ENCODE peak calls at places on chromosomes 2 and 18, in ten cellular contexts. One of them, this sample, is unnamed.
A peak's percentile ranks its signal among the peaks of the same experiment; 100 is the strongest.

GRCh38 chr2:239583879-239584859 is 183.3 kb upstream of the HDAC4 start:
- DNase-seq in activated CD4-positive, alpha-beta T cell treated with anti-CD3 and anti-CD28 coated beads for 24 hours: no peak
- DNase-seq in stimulated activated CD4-positive, alpha-beta T cell treated with anti-CD3 and anti-CD28 coated beads, Interleukin-1b, Interleukin-23, amount 100 ng/mL, for 24 hours: no peak
- DNase-seq in GM04504: no peak
- DNase-seq in lower leg skin: no peak
- DNase-seq in AG20443: no peak
- DNase-seq in substantia nigra: no peak
- DNase-seq in nucleus accumbens: no peak
- DNase-seq in KG1: no peak
- DNase-seq in A172: no peak
- DNase-seq in this sample: no peak

GRCh38 chr18:42545825-42546224 is 569.7 kb downstream of the RIT2 start:
- DNase-seq in GM04504: no peak
- DNase-seq in nucleus accumbens: no peak
- DNase-seq in activated CD4-positive, alpha-beta T cell treated with anti-CD3 and anti-CD28 coated beads for 24 hours: no peak
- DNase-seq in A172: peak; percentile 68
- DNase-seq in substantia nigra: no peak
- DNase-seq in AG20443: peak; percentile 19
- DNase-seq in lower leg skin: no peak
- DNase-seq in stimulated activated CD4-positive, alpha-beta T cell treated with anti-CD3 and anti-CD28 coated beads, Interleukin-1b, Interleukin-23, amount 100 ng/mL, for 24 hours: no peak
- DNase-seq in KG1: no peak
- DNase-seq in this sample: no peak

GRCh38 chr2:109644571-109645275 is 30.6 kb downstream of the SOWAHC start:
- DNase-seq in AG20443: peak; percentile 36
- DNase-seq in substantia nigra: no peak
- DNase-seq in lower leg skin: peak; percentile 32
- DNase-seq in stimulated activated CD4-positive, alpha-beta T cell treated with anti-CD3 and anti-CD28 coated beads, Interleukin-1b, Interleukin-23, amount 100 ng/mL, for 24 hours: no peak
- DNase-seq in KG1: no peak
- DNase-seq in nucleus accumbens: no peak
- DNase-seq in activated CD4-positive, alpha-beta T cell treated with anti-CD3 and anti-CD28 coated beads for 24 hours: no peak
- DNase-seq in A172: no peak
- DNase-seq in GM04504: no peak
- DNase-seq in this sample: no peak

GRCh38 chr18:44900627-44901026 is 219.9 kb downstream of the SETBP1 start:
- DNase-seq in KG1: no peak
- DNase-seq in substantia nigra: no peak
- DNase-seq in activated CD4-positive, alpha-beta T cell treated with anti-CD3 and anti-CD28 coated beads for 24 hours: no peak
- DNase-seq in nucleus accumbens: no peak
- DNase-seq in GM04504: no peak
- DNase-seq in stimulated activated CD4-positive, alpha-beta T cell treated with anti-CD3 and anti-CD28 coated beads, Interleukin-1b, Interleukin-23, amount 100 ng/mL, for 24 hours: no peak
- DNase-seq in A172: no peak
- DNase-seq in AG20443: no peak
- DNase-seq in lower leg skin: no peak
- DNase-seq in this sample: no peak

GRCh38 chr2:112084689-112085381 is 29.8 kb downstream of the TMEM87B start:
- DNase-seq in A172: no peak
- DNase-seq in KG1: no peak
- DNase-seq in GM04504: no peak
- DNase-seq in stimulated activated CD4-positive, alpha-beta T cell treated with anti-CD3 and anti-CD28 coated beads, Interleukin-1b, Interleukin-23, amount 100 ng/mL, for 24 hours: no peak
- DNase-seq in activated CD4-positive, alpha-beta T cell treated with anti-CD3 and anti-CD28 coated beads for 24 hours: no peak
- DNase-seq in substantia nigra: no peak
- DNase-seq in lower leg skin: no peak
- DNase-seq in AG20443: no peak
- DNase-seq in nucleus accumbens: no peak
- DNase-seq in this sample: no peak

GRCh38 chr18:42339324-42339723 is 384.3 kb downstream of the PIK3C3 start:
- DNase-seq in KG1: no peak
- DNase-seq in stimulated activated CD4-positive, alpha-beta T cell treated with anti-CD3 and anti-CD28 coated beads, Interleukin-1b, Interleukin-23, amount 100 ng/mL, for 24 hours: no peak
- DNase-seq in GM04504: no peak
- DNase-seq in nucleus accumbens: no peak
- DNase-seq in AG20443: no peak
- DNase-seq in substantia nigra: no peak
- DNase-seq in activated CD4-positive, alpha-beta T cell treated with anti-CD3 and anti-CD28 coated beads for 24 hours: no peak
- DNase-seq in A172: peak; percentile 15
- DNase-seq in lower leg skin: no peak
- DNase-seq in this sample: no peak

GRCh38 chr18:58208207-58208944 is 164.3 kb downstream of the NEDD4L start:
- DNase-seq in nucleus accumbens: no peak
- DNase-seq in activated CD4-positive, alpha-beta T cell treated with anti-CD3 and anti-CD28 coated beads for 24 hours: no peak
- DNase-seq in stimulated activated CD4-positive, alpha-beta T cell treated with anti-CD3 and anti-CD28 coated beads, Interleukin-1b, Interleukin-23, amount 100 ng/mL, for 24 hours: no peak
- DNase-seq in GM04504: no peak
- DNase-seq in KG1: no peak
- DNase-seq in substantia nigra: no peak
- DNase-seq in lower leg skin: no peak
- DNase-seq in AG20443: no peak
- DNase-seq in A172: no peak
- DNase-seq in this sample: no peak

GRCh38 chr2:46798998-46799698 is 116.5 kb downstream of the MCFD2 start:
- DNase-seq in activated CD4-positive, alpha-beta T cell treated with anti-CD3 and anti-CD28 coated beads for 24 hours: no peak
- DNase-seq in nucleus accumbens: no peak
- DNase-seq in substantia nigra: no peak
- DNase-seq in KG1: no peak
- DNase-seq in A172: no peak
- DNase-seq in lower leg skin: no peak
- DNase-seq in stimulated activated CD4-positive, alpha-beta T cell treated with anti-CD3 and anti-CD28 coated beads, Interleukin-1b, Interleukin-23, amount 100 ng/mL, for 24 hours: no peak
- DNase-seq in GM04504: peak; percentile 43
- DNase-seq in AG20443: no peak
- DNase-seq in this sample: no peak

GRCh38 chr2:172705352-172705751 is 30.3 kb upstream of the RAPGEF4 start:
- DNase-seq in substantia nigra: no peak
- DNase-seq in GM04504: no peak
- DNase-seq in A172: no peak
- DNase-seq in AG20443: no peak
- DNase-seq in lower leg skin: no peak
- DNase-seq in stimulated activated CD4-positive, alpha-beta T cell treated with anti-CD3 and anti-CD28 coated beads, Interleukin-1b, Interleukin-23, amount 100 ng/mL, for 24 hours: no peak
- DNase-seq in KG1: no peak
- DNase-seq in activated CD4-positive, alpha-beta T cell treated with anti-CD3 and anti-CD28 coated beads for 24 hours: no peak
- DNase-seq in nucleus accumbens: no peak
- DNase-seq in this sample: no peak

GRCh38 chr2:131016826-131017596 is 76.2 kb downstream of the FAM168B start:
- DNase-seq in substantia nigra: no peak
- DNase-seq in nucleus accumbens: no peak
- DNase-seq in lower leg skin: no peak
- DNase-seq in A172: peak; percentile 60
- DNase-seq in stimulated activated CD4-positive, alpha-beta T cell treated with anti-CD3 and anti-CD28 coated beads, Interleukin-1b, Interleukin-23, amount 100 ng/mL, for 24 hours: no peak
- DNase-seq in activated CD4-positive, alpha-beta T cell treated with anti-CD3 and anti-CD28 coated beads for 24 hours: no peak
- DNase-seq in AG20443: peak; percentile 55
- DNase-seq in GM04504: no peak
- DNase-seq in KG1: no peak
- DNase-seq in this sample: no peak

GRCh38 chr2:54497738-54498680 is 41.9 kb downstream of the SPTBN1 start:
- DNase-seq in AG20443: peak; percentile 49
- DNase-seq in activated CD4-positive, alpha-beta T cell treated with anti-CD3 and anti-CD28 coated beads for 24 hours: no peak
- DNase-seq in stimulated activated CD4-positive, alpha-beta T cell treated with anti-CD3 and anti-CD28 coated beads, Interleukin-1b, Interleukin-23, amount 100 ng/mL, for 24 hours: no peak
- DNase-seq in KG1: no peak
- DNase-seq in nucleus accumbens: no peak
- DNase-seq in A172: no peak
- DNase-seq in substantia nigra: no peak
- DNase-seq in lower leg skin: peak; percentile 27
- DNase-seq in GM04504: no peak
- DNase-seq in this sample: no peak

GRCh38 chr2:55993685-55994084 is 70.1 kb upstream of the EFEMP1 start:
- DNase-seq in lower leg skin: no peak
- DNase-seq in nucleus accumbens: no peak
- DNase-seq in AG20443: no peak
- DNase-seq in activated CD4-positive, alpha-beta T cell treated with anti-CD3 and anti-CD28 coated beads for 24 hours: no peak
- DNase-seq in A172: no peak
- DNase-seq in KG1: no peak
- DNase-seq in GM04504: no peak
- DNase-seq in stimulated activated CD4-positive, alpha-beta T cell treated with anti-CD3 and anti-CD28 coated beads, Interleukin-1b, Interleukin-23, amount 100 ng/mL, for 24 hours: no peak
- DNase-seq in substantia nigra: no peak
- DNase-seq in this sample: no peak

GRCh38 chr18:61400714-61401113 is 67.5 kb downstream of the CDH20 start:
- DNase-seq in A172: peak; percentile 8
- DNase-seq in AG20443: peak; percentile 36
- DNase-seq in lower leg skin: no peak
- DNase-seq in nucleus accumbens: no peak
- DNase-seq in GM04504: no peak
- DNase-seq in activated CD4-positive, alpha-beta T cell treated with anti-CD3 and anti-CD28 coated beads for 24 hours: no peak
- DNase-seq in stimulated activated CD4-positive, alpha-beta T cell treated with anti-CD3 and anti-CD28 coated beads, Interleukin-1b, Interleukin-23, amount 100 ng/mL, for 24 hours: no peak
- DNase-seq in substantia nigra: no peak
- DNase-seq in KG1: no peak
- DNase-seq in this sample: no peak

GRCh38 chr2:69798466-69798908 is 31.0 kb upstream of the GMCL1 start:
- DNase-seq in activated CD4-positive, alpha-beta T cell treated with anti-CD3 and anti-CD28 coated beads for 24 hours: no peak
- DNase-seq in A172: no peak
- DNase-seq in AG20443: peak; percentile 48
- DNase-seq in substantia nigra: no peak
- DNase-seq in nucleus accumbens: no peak
- DNase-seq in KG1: no peak
- DNase-seq in GM04504: no peak
- DNase-seq in lower leg skin: peak; percentile 30
- DNase-seq in stimulated activated CD4-positive, alpha-beta T cell treated with anti-CD3 and anti-CD28 coated beads, Interleukin-1b, Interleukin-23, amount 100 ng/mL, for 24 hours: no peak
- DNase-seq in this sample: no peak

This sample was measured in mesothelial cell of epicardium.